ENCODE peak calls at places on chromosomes 4 and X, in ten cellular contexts. C is central memory CD4-positive, alpha-beta T cell; F is activated naive CD8-positive, alpha-beta T cell treated with anti-CD3 and anti-CD28 coated beads, Interleukin-2, amount 50 U/mL, for 16 hours; A is A172; Q is CD8-positive, alpha-beta memory T cell; R is mucosa of gallbladder; Y is activated T-cell treated with anti-CD3 and anti-CD28 coated beads, Interleukin-2, amount 50 U/mL, for 24 hours; E is KBM-7; K is ELR; S is uterus. W is an unnamed sample.

GRCh38 chr4:64882311-64883086 is 473.2 kb upstream of the TECRL start:
- DNase-seq in K (no peak), Y (no peak), C (no peak), S (no peak), Q (no peak), A (no peak), F (no peak), R (no peak), E (no peak), W (no peak)

GRCh38 chrX:57595381-57595811 is 3.6 kb downstream of the ZXDB start:
- DNase-seq in E (no peak), A (peak; percentile 61), C (peak; percentile 12), F (no peak), R (no peak), Q (no peak), S (peak; percentile 46), Y (no peak), K (peak; percentile 87), W (no peak)

GRCh38 chr4:2142630-2143427 is 83.7 kb downstream of the NAT8L start:
- DNase-seq in A (no peak), F (no peak), K (no peak), Q (no peak), C (no peak), S (no peak), E (peak; percentile 11), R (no peak), Y (no peak), W (no peak)

GRCh38 chr4:157043131-157043530 is 32.8 kb upstream of the GLRB start:
- DNase-seq in C (no peak), A (peak; percentile 55), Q (no peak), R (no peak), K (peak; percentile 59), S (no peak), Y (no peak), E (peak; percentile 74), F (no peak), W (peak; percentile 42)

GRCh38 chrX:24167719-24168472 is 18.4 kb downstream of the ZFX start:
- DNase-seq in A (no peak), Y (no peak), R (no peak), C (no peak), F (no peak), E (peak; percentile 48), Q (no peak), S (no peak), K (no peak), W (no peak)

GRCh38 chrX:17738002-17738713 is 865 bp downstream of the SCML1 start:
- DNase-seq in A (peak; percentile 46), C (peak; percentile 78), F (no peak), K (peak; percentile 62), Y (peak; percentile 48), S (peak; percentile 40), Q (peak; percentile 23), E (peak; percentile 28), R (no peak), W (peak; percentile 48)

GRCh38 chr4:155512069-155512468 is 135.3 kb upstream of the MAP9 start:
- DNase-seq in S (no peak), C (no peak), Y (no peak), A (no peak), F (no peak), R (no peak), E (no peak), Q (no peak), K (no peak), W (no peak)

GRCh38 chrX:107776649-107777535 is 641 bp upstream of the NCBP2L start:
- DNase-seq in A (peak; percentile 49), C (peak; percentile 81), Q (peak; percentile 58), R (peak; percentile 89), F (peak; percentile 39), S (peak; percentile 80), Y (peak; percentile 77), E (peak; percentile 94), K (peak; percentile 86), W (peak; percentile 79)

GRCh38 chr4:2417765-2418651 is at the start of gene ZFYVE28:
- DNase-seq in Y (no peak), A (no peak), E (no peak), Q (no peak), R (no peak), C (no peak), K (peak; percentile 41), F (no peak), S (no peak), W (peak; percentile 82)

GRCh38 chr4:48752726-48753125 is 27.4 kb downstream of the FRYL start:
- DNase-seq in Y (no peak), C (no peak), F (no peak), K (no peak), S (no peak), A (no peak), R (no peak), E (peak; percentile 73), Q (no peak), W (no peak)

GRCh38 chr4:25075851-25076250 is 45.1 kb upstream of the LGI2 start:
- DNase-seq in E (no peak), S (no peak), Y (no peak), Q (no peak), R (no peak), K (no peak), F (no peak), C (no peak), A (no peak), W (no peak)

GRCh38 chrX:56029188-56029587 is 203.0 kb upstream of the KLF8 start:
- DNase-seq in E (no peak), Y (no peak), K (no peak), F (no peak), R (no peak), Q (no peak), A (no peak), S (no peak), C (no peak), W (no peak)

GRCh38 chr4:182922551-182923284 is 5.5 kb upstream of the DCTD start:
- DNase-seq in C (no peak), E (no peak), F (no peak), Q (no peak), Y (no peak), A (no peak), R (peak; percentile 71), S (no peak), K (no peak), W (no peak)

GRCh38 chrX:12702509-12703091 is 88.6 kb upstream of the PRPS2 start:
- DNase-seq in Q (no peak), S (no peak), F (no peak), K (peak; percentile 18), C (no peak), E (peak; percentile 53), R (no peak), A (peak; percentile 12), Y (no peak), W (peak; percentile 16)

GRCh38 chrX:2484232-2484631 is 16.5 kb downstream of the DHRSX start:
- DNase-seq in F (no peak), R (no peak), S (no peak), A (no peak), C (no peak), K (no peak), Y (no peak), E (no peak), Q (no peak), W (no peak)

GRCh38 chr4:63325140-63325539 is 1084.1 kb downstream of the TECRL start:
- DNase-seq in E (no peak), S (no peak), C (no peak), K (no peak), R (no peak), Y (no peak), Q (no peak), F (no peak), A (no peak), W (no peak)

GRCh38 chr4:107008115-107008514 is 28.0 kb downstream of the DKK2 start:
- DNase-seq in E (no peak), A (no peak), C (no peak), F (no peak), K (no peak), Y (no peak), R (no peak), S (no peak), Q (no peak), W (no peak)

GRCh38 chr4:186617921-186618320 is 62.6 kb upstream of the MTNR1A start:
- DNase-seq in S (no peak), A (no peak), F (no peak), R (no peak), K (peak; percentile 47), Y (no peak), C (no peak), E (no peak), Q (no peak), W (no peak)

GRCh38 chr4:794911-795725 is 30.8 kb downstream of the CPLX1 start:
- DNase-seq in Q (no peak), C (no peak), A (no peak), F (no peak), S (no peak), Y (no peak), K (no peak), R (no peak), E (no peak), W (peak; percentile 81)

GRCh38 chrX:39857780-39858179 is 240.0 kb downstream of the BCOR start:
- DNase-seq in K (no peak), A (no peak), R (no peak), Y (peak; percentile 56), E (no peak), S (no peak), F (no peak), C (no peak), Q (no peak), W (no peak)

GRCh38 chrX:3811331-3812311 is 98.2 kb upstream of the PRKX start:
- DNase-seq in K (peak; percentile 39), A (no peak), Y (no peak), R (peak; percentile 22), Q (peak; percentile 17), S (no peak), E (peak; percentile 62), C (peak; percentile 60), F (no peak), W (peak; percentile 67)